ENCODE peak calls at places on chromosome 12, in six cellular contexts. I, C, G, X, M and Z are unnamed samples.

GRCh38 chr12:68587448-68587873 is 23.2 kb upstream of the RAP1B start:
- DNase-seq in I (peak; percentile 67), C (no peak), G (no peak), X (no peak), M (no peak), Z (no peak)

GRCh38 chr12:4037747-4038312 is 164.6 kb upstream of the PARP11 start:
- DNase-seq in I (no peak), C (no peak), G (peak; percentile 66), X (peak; percentile 30), M (no peak), Z (no peak)

GRCh38 chr12:457676-458075 is 2.1 kb upstream of the B4GALNT3 start:
- DNase-seq in I (peak; percentile 26), C (no peak), G (no peak), X (no peak), M (no peak), Z (no peak)

GRCh38 chr12:32273712-32274111 is 125.6 kb upstream of the FGD4 start:
- DNase-seq in I (peak; percentile 53), C (no peak), G (no peak), X (peak; percentile 49), M (no peak), Z (no peak)

GRCh38 chr12:21676781-21677180 is 19.1 kb upstream of the LDHB start:
- DNase-seq in I (no peak), C (no peak), G (no peak), X (no peak), M (no peak), Z (no peak)

GRCh38 chr12:57816855-57817151 is 1.7 kb downstream of the AVIL start:
- DNase-seq in I (no peak), C (peak; percentile 71), G (no peak), X (no peak), M (no peak), Z (no peak)

GRCh38 chr12:31589896-31590729 is 823 bp downstream of the DENND5B start:
- DNase-seq in I (peak; percentile 54), C (peak; percentile 86), G (peak; percentile 85), X (peak; percentile 60), M (peak; percentile 92), Z (peak; percentile 54)

GRCh38 chr12:124814741-124815613 is 48.7 kb downstream of the SCARB1 start:
- DNase-seq in I (no peak), C (no peak), G (no peak), X (no peak), M (no peak), Z (no peak)